ENCODE peak calls at places on chromosome 18, in six cellular contexts. H is left lung; M is dorsolateral prefrontal cortex; G is cardiac muscle cell; S is AG10803; C is activated CD8-positive, alpha-beta T cell treated with anti-CD3 and anti-CD28 coated beads for 36 hours. D is an unnamed sample.

GRCh38 chr18:42268186-42268725 is 313.2 kb downstream of the PIK3C3 start:
- DNase-seq in H (no peak), M (no peak), G (no peak), S (no peak), C (no peak), D (no peak)

GRCh38 chr18:76491436-76491800 is 3.6 kb downstream of the ZNF516 start:
- DNase-seq in H (peak), M (no peak), G (peak), S (peak), C (peak), D (peak)

GRCh38 chr18:25704096-25704870 is 352.3 kb upstream of the ZNF521 start:
- DNase-seq in H (no peak), M (no peak), G (no peak), S (no peak), C (no peak), D (no peak)

GRCh38 chr18:77062518-77063003 is 70.0 kb downstream of the MBP start:
- DNase-seq in H (no peak), M (no peak), G (no peak), S (peak), C (peak), D (no peak)

GRCh38 chr18:49514577-49514976 is 27.5 kb upstream of the C18orf32 start:
- DNase-seq in H (no peak), M (no peak), G (no peak), S (no peak), C (no peak), D (no peak)

GRCh38 chr18:80176334-80177080 is 67.4 kb downstream of the ADNP2 start:
- DNase-seq in H (no peak), M (no peak), G (no peak), S (peak), C (no peak), D (no peak)

GRCh38 chr18:25953111-25953510 is 137.3 kb downstream of the SS18 start:
- DNase-seq in H (no peak), M (no peak), G (no peak), S (no peak), C (no peak), D (no peak)

GRCh38 chr18:61635901-61636528 is 256.8 kb downstream of the RNF152 start:
- DNase-seq in H (peak), M (peak), G (peak), S (peak), C (peak), D (peak)

GRCh38 chr18:406677-407076 is 93.8 kb downstream of the COLEC12 start:
- DNase-seq in H (no peak), M (no peak), G (no peak), S (no peak), C (no peak), D (no peak)

GRCh38 chr18:63161032-63161727 is 158.4 kb downstream of the BCL2 start:
- DNase-seq in H (no peak), M (no peak), G (no peak), S (no peak), C (peak), D (no peak)

GRCh38 chr18:28607991-28608390 is 431.1 kb upstream of the CDH2 start:
- DNase-seq in H (no peak), M (no peak), G (no peak), S (peak), C (no peak), D (no peak)

GRCh38 chr18:10659000-10659399 is 133.2 kb downstream of the NAPG start:
- DNase-seq in H (no peak), M (no peak), G (no peak), S (no peak), C (no peak), D (no peak)

GRCh38 chr18:63832470-63832869 is 55.0 kb upstream of the SERPINB2 start:
- DNase-seq in H (no peak), M (no peak), G (no peak), S (peak), C (no peak), D (no peak)

GRCh38 chr18:13500227-13500865 is 226.0 kb downstream of the FAM210A start:
- DNase-seq in H (no peak), M (no peak), G (peak), S (peak), C (peak), D (no peak)

GRCh38 chr18:46424898-46425297 is 232.1 kb downstream of the LOXHD1 start:
- DNase-seq in H (no peak), M (no peak), G (peak), S (no peak), C (no peak), D (no peak)

GRCh38 chr18:78638889-78639596 is 340.6 kb upstream of the SALL3 start:
- DNase-seq in H (no peak), M (no peak), G (no peak), S (no peak), C (no peak), D (no peak)

GRCh38 chr18:73153271-73153670 is 285.5 kb upstream of the NETO1 start:
- DNase-seq in H (no peak), M (no peak), G (no peak), S (peak), C (no peak), D (no peak)

GRCh38 chr18:48781041-48781989 is 169.4 kb downstream of the SMAD7 start:
- DNase-seq in H (peak), M (peak), G (peak), S (peak), C (no peak), D (peak)

GRCh38 chr18:77911973-77912372 is 662.3 kb downstream of the GALR1 start:
- DNase-seq in H (no peak), M (no peak), G (no peak), S (no peak), C (no peak), D (no peak)

GRCh38 chr18:76450912-76451421 is 44.1 kb downstream of the ZNF516 start:
- DNase-seq in H (peak), M (no peak), G (peak), S (peak), C (peak), D (peak)

GRCh38 chr18:61743775-61744531 is 148.9 kb downstream of the RNF152 start:
- DNase-seq in H (no peak), M (no peak), G (no peak), S (peak), C (no peak), D (no peak)

GRCh38 chr18:48137354-48138208 is 207.1 kb upstream of the SMAD2 start:
- DNase-seq in H (no peak), M (no peak), G (no peak), S (no peak), C (no peak), D (no peak)

GRCh38 chr18:62187543-62188378 is 706 bp downstream of the RELCH start:
- DNase-seq in H (peak), M (peak), G (peak), S (peak), C (peak), D (peak)

GRCh38 chr18:36655074-36655473 is 173.7 kb downstream of the TPGS2 start:
- DNase-seq in H (no peak), M (no peak), G (peak), S (no peak), C (no peak), D (no peak)

GRCh38 chr18:21112140-21112473 is 494 bp upstream of the ROCK1 start:
- DNase-seq in H (no peak), M (no peak), G (no peak), S (no peak), C (peak), D (no peak)

GRCh38 chr18:77366067-77366724 is 116.5 kb downstream of the GALR1 start:
- DNase-seq in H (no peak), M (no peak), G (no peak), S (no peak), C (no peak), D (no peak)

GRCh38 chr18:36692331-36692730 is 136.5 kb downstream of the TPGS2 start:
- DNase-seq in H (no peak), M (no peak), G (no peak), S (peak), C (no peak), D (no peak)

GRCh38 chr18:23805898-23806297 is 116.6 kb downstream of the LAMA3 start:
- DNase-seq in H (no peak), M (no peak), G (no peak), S (peak), C (no peak), D (no peak)

GRCh38 chr18:61277808-61278207 is 55.4 kb upstream of the CDH20 start:
- DNase-seq in H (no peak), M (no peak), G (no peak), S (no peak), C (no peak), D (no peak)

GRCh38 chr18:30280861-30281470 is 761.6 kb downstream of the DSC3 start:
- DNase-seq in H (no peak), M (peak), G (peak), S (peak), C (peak), D (no peak)

GRCh38 chr18:61541673-61542072 is 208.4 kb downstream of the CDH20 start:
- DNase-seq in H (no peak), M (no peak), G (no peak), S (no peak), C (no peak), D (no peak)

GRCh38 chr18:60070631-60071030 is 170.8 kb downstream of the PMAIP1 start:
- DNase-seq in H (no peak), M (no peak), G (no peak), S (no peak), C (no peak), D (no peak)

GRCh38 chr18:5895300-5895885 is at the start of gene TMEM200C:
- DNase-seq in H (peak), M (peak), G (peak), S (no peak), C (no peak), D (peak)

DNA sequence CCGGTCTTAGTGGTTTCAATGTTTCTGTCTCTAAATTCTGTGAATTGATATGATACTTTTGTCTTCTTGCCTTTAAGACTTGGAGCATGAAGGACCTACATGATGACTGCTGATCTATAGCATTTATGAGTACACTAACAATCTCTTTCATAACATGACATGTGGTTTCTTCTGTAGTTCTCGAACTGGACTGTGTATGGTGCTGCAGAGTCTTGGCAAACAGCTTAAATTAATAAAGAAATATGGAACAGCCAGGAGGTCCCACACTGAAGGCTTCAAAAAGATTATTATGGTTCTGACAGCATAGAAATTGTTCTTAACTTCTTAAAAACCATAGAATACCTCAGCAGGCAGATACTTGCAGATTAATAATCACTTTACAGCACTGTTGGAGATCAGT is 145.0 kb downstream of the DCC start:
- DNase-seq in H (no peak), M (no peak), G (no peak), S (no peak), C (no peak), D (no peak)
- TF ChIP-seq CTCF in H (no peak), M (no peak), G (no peak), S (no peak), C (no peak), D (no peak)

DNA sequence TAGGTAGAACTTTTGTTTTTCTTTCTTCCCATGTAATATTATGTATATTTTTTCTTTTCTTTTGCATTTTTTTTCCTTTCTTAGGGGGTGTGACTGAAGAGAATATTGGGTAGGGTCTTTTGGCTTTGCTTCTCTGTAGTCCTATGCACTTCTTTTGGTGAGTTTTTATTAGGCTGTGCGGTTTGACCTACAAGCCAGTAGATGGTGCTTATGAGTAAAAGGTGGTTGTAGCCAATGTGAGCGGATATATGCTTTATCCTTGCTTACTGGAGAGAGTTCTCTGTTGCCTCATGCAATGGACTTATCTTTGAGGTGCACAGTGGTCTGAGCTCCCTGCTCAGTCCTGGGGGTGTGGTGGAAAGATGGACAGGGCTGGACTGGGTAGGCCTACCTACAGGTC is 52.7 kb downstream of the DSEL start:
- DNase-seq in H (no peak), M (no peak), G (peak), S (no peak), C (no peak), D (no peak)
- TF ChIP-seq CTCF in H (no peak), M (peak), G (peak), S (peak), C (no peak), D (no peak)

DNA sequence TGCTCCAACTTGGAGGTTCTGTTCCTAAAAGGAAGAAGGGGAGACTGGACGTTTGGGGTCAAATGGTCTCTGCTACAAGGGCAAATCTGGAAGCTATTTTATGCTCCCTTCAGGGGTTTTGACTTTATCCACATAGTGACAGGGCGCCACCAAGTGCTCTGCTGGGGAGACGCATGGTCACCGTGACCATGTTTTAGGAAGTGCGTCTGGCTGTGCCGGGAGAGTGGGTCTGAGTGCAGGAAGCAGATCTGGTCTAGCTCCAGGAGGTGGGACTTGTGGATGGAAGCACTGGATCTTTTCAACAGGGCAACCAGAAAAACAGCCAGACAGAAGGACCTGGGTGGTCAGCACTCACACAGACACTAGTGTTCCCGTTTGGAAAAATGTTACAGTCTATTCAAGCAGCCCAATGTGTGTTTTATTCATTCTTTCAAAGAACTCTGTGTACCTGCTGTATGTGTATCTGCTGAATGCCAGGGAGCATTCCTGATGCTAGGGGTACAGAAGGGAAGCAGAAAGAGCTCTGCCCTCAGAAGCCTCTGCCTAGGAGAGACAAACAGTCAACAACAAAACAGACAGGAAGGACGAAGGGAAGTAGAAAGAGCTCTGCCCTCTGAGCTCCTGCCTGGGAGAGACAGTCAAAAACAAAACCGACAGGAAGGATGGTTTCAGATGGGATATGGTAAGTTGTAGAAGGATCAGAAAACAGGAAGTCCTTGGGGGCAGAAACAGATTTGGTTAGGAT is 14.3 kb downstream of the IMPA2 start:
- DNase-seq in H (peak), M (no peak), G (peak), S (peak), C (peak), D (peak)
- TF ChIP-seq CTCF in H (peak), M (peak), G (peak), S (peak), C (peak), D (peak)

GRCh38 chr18:56747857-56748256 is 96.7 kb downstream of the WDR7 start:
- DNase-seq in H (no peak), M (no peak), G (no peak), S (no peak), C (no peak), D (no peak)

GRCh38 chr18:56747032-56747658 is 96.0 kb downstream of the WDR7 start:
- DNase-seq in H (no peak), M (no peak), G (no peak), S (no peak), C (peak), D (no peak)

GRCh38 chr18:56743115-56743514 is 92.0 kb downstream of the WDR7 start:
- DNase-seq in H (no peak), M (no peak), G (no peak), S (no peak), C (no peak), D (no peak)

GRCh38 chr18:56748698-56749268 is 97.6 kb downstream of the WDR7 start:
- DNase-seq in H (no peak), M (no peak), G (peak), S (peak), C (peak), D (no peak)
- TF ChIP-seq CTCF in H (peak), M (peak), G (peak), S (peak), C (peak), D (peak)

GRCh38 chr18:8882632-8883408 is 177.5 kb downstream of the MTCL1 start:
- DNase-seq in H (no peak), M (no peak), G (no peak), S (no peak), C (peak), D (no peak)
- TF ChIP-seq CTCF in H (no peak), M (no peak), G (no peak), S (no peak), C (no peak), D (no peak)

GRCh38 chr18:38545071-38545470 is 979.5 kb upstream of the CELF4 start:
- DNase-seq in H (no peak), M (no peak), G (peak), S (no peak), C (peak), D (no peak)
- TF ChIP-seq CTCF in H (no peak), M (no peak), G (no peak), S (no peak), C (no peak), D (no peak)

GRCh38 chr18:34548973-34549294 is 161.2 kb upstream of the DTNA start:
- DNase-seq in H (no peak), M (no peak), G (no peak), S (no peak), C (no peak), D (no peak)
- TF ChIP-seq CTCF in H (no peak), M (no peak), G (no peak), S (no peak), C (no peak), D (no peak)

D was measured in lower lobe of right lung.